ENCODE peak calls at places on chromosomes 12 and 14, in seven cellular contexts. B is HepG2, M is GM12878, N is GM12891, Y is H1, D is SK-N-SH, L is K562. J is an unnamed sample.

GRCh38 chr14:93008381-93008780 is 85.4 kb downstream of the CHGA start:
- DNase-seq in M (no peak), Y (no peak), N (no peak), D (peak), L (no peak), B (no peak), J (no peak)

GRCh38 chr14:100839573-100840175 is 13.8 kb downstream of the MEG3 start:
- DNase-seq in L (no peak), B (no peak), D (peak), M (no peak), N (no peak), Y (no peak), J (no peak)

GRCh38 chr12:67659296-67659695 is 10.8 kb downstream of the DYRK2 start:
- DNase-seq in M (no peak), Y (no peak), N (no peak), D (no peak), L (no peak), B (no peak), J (no peak)

GRCh38 chr12:34294137-34294536 is 271.8 kb downstream of the ALG10 start:
- DNase-seq in D (no peak), N (no peak), B (no peak), Y (no peak), L (no peak), M (no peak), J (no peak)

GRCh38 chr12:54412786-54413185 is 6.3 kb downstream of the ITGA5 start:
- DNase-seq in Y (peak), L (no peak), D (no peak), M (no peak), B (no peak), N (no peak), J (no peak)

GRCh38 chr14:55277972-55278740 is 6.9 kb downstream of the FBXO34 start:
- DNase-seq in N (peak), Y (no peak), L (no peak), D (no peak), B (no peak), M (no peak), J (peak)

GRCh38 chr12:5123921-5124320 is 80.2 kb downstream of the KCNA5 start:
- DNase-seq in L (no peak), Y (no peak), M (no peak), N (no peak), B (no peak), D (no peak), J (no peak)

GRCh38 chr14:106518054-106518943 is 991.9 kb downstream of the TMEM121 start:
- DNase-seq in N (peak), L (peak), D (peak), Y (no peak), M (no peak), B (no peak), J (no peak)

GRCh38 chr12:41014643-41015020 is 173.5 kb upstream of the PDZRN4 start:
- DNase-seq in Y (no peak), M (no peak), B (no peak), D (no peak), L (no peak), N (no peak), J (no peak)

GRCh38 chr14:99872786-99873440 is 79.7 kb downstream of the EML1 start:
- DNase-seq in B (no peak), L (no peak), D (peak), N (no peak), Y (peak), M (no peak), J (no peak)

GRCh38 chr12:6222009-6222702 is 22.0 kb downstream of the CD9 start:
- DNase-seq in Y (no peak), N (no peak), D (no peak), B (peak), M (no peak), L (no peak), J (no peak)

GRCh38 chr14:92582706-92583452 is 69.3 kb downstream of the RIN3 start:
- DNase-seq in D (no peak), L (no peak), Y (no peak), B (no peak), N (no peak), M (peak), J (peak)

GRCh38 chr14:32986791-32987545 is 48.3 kb downstream of the NPAS3 start:
- DNase-seq in M (no peak), D (no peak), L (no peak), N (no peak), B (no peak), Y (no peak), J (no peak)

GRCh38 chr12:18868673-18869072 is 130.8 kb downstream of the CAPZA3 start:
- DNase-seq in M (no peak), D (no peak), N (no peak), L (no peak), Y (no peak), B (no peak), J (no peak)

GRCh38 chr12:78447373-78447772 is 417.2 kb upstream of the SYT1 start:
- DNase-seq in D (no peak), M (no peak), B (no peak), L (no peak), Y (no peak), N (no peak), J (no peak)

GRCh38 chr12:76238688-76239087 is 109.5 kb downstream of the BBS10 start:
- DNase-seq in D (no peak), L (no peak), N (no peak), M (no peak), B (no peak), Y (peak), J (no peak)

GRCh38 chr12:49298160-49298559 is 3.2 kb downstream of the PRPH start:
- DNase-seq in Y (no peak), L (no peak), D (peak), B (no peak), M (no peak), N (no peak), J (no peak)

GRCh38 chr14:51638071-51638944 is 13.4 kb upstream of the FRMD6 start:
- DNase-seq in D (no peak), N (no peak), L (no peak), B (peak), M (no peak), Y (peak), J (no peak)

GRCh38 chr12:15116073-15116472 is 105.1 kb downstream of the RERG start:
- DNase-seq in M (no peak), B (no peak), N (no peak), Y (no peak), L (no peak), D (no peak), J (no peak)

GRCh38 chr12:55972045-55972843 is 1.6 kb upstream of the RAB5B start:
- DNase-seq in N (no peak), M (no peak), B (peak), D (no peak), Y (no peak), L (peak), J (no peak)

GRCh38 chr14:100688051-100688450 is 38.6 kb upstream of the DLK1 start:
- DNase-seq in M (no peak), Y (no peak), D (no peak), N (no peak), L (no peak), B (no peak), J (no peak)

GRCh38 chr14:86654558-86655184 is 1124.7 kb downstream of the FLRT2 start:
- DNase-seq in M (no peak), N (no peak), L (peak), D (peak), B (peak), Y (peak), J (no peak)

GRCh38 chr12:62435337-62436163 is 31.1 kb upstream of the MON2 start:
- DNase-seq in N (peak), D (peak), B (peak), L (peak), Y (peak), M (no peak), J (peak)

GRCh38 chr12:107442593-107442992 is 243.0 kb upstream of the PWP1 start:
- DNase-seq in M (no peak), D (no peak), N (no peak), L (no peak), Y (no peak), B (no peak), J (no peak)

GRCh38 chr12:38771871-38772270 is 133.5 kb downstream of the CPNE8 start:
- DNase-seq in Y (no peak), B (no peak), D (no peak), L (no peak), N (no peak), M (peak), J (no peak)

GRCh38 chr14:103887557-103888115 is 40.3 kb upstream of the PPP1R13B start:
- DNase-seq in D (no peak), Y (no peak), B (no peak), M (no peak), N (no peak), L (no peak), J (no peak)

GRCh38 chr14:78950654-78951053 is 780.5 kb downstream of the NRXN3 start:
- DNase-seq in N (no peak), M (no peak), L (no peak), B (no peak), D (no peak), Y (no peak), J (no peak)

GRCh38 chr12:132418393-132418925 is 71.5 kb upstream of the FBRSL1 start:
- DNase-seq in N (no peak), Y (no peak), L (no peak), B (no peak), M (no peak), D (no peak), J (no peak)

GRCh38 chr12:116380066-116380465 is 102.6 kb upstream of the MED13L start:
- DNase-seq in M (no peak), Y (no peak), B (no peak), D (no peak), N (no peak), L (no peak), J (no peak)

GRCh38 chr14:84254205-84254788 is 1275.6 kb upstream of the FLRT2 start:
- DNase-seq in L (no peak), D (no peak), M (no peak), Y (no peak), N (no peak), B (no peak), J (no peak)

GRCh38 chr14:100732766-100733100 is 6.0 kb downstream of the DLK1 start:
- DNase-seq in D (no peak), Y (no peak), M (no peak), L (no peak), B (no peak), N (no peak), J (no peak)

GRCh38 chr12:109892748-109893147 is 7.3 kb upstream of the TCHP start:
- DNase-seq in N (no peak), L (no peak), Y (no peak), B (no peak), D (no peak), M (peak), J (no peak)

GRCh38 chr14:104604461-104605449 is at the start of gene TMEM179:
- DNase-seq in M (no peak), Y (peak), B (peak), D (peak), L (peak), N (peak), J (peak)

GRCh38 chr12:5428332-5429221 is 3.3 kb upstream of the NTF3 start:
- DNase-seq in N (no peak), B (no peak), D (peak), M (no peak), Y (peak), L (peak), J (no peak)

GRCh38 chr14:29098625-29099024 is 332.0 kb downstream of the FOXG1 start:
- DNase-seq in Y (no peak), N (no peak), L (no peak), M (no peak), B (no peak), D (no peak), J (no peak)

GRCh38 chr12:123250471-123251383 is 17.5 kb downstream of the MTRFR start:
- DNase-seq in Y (no peak), M (no peak), B (peak), L (peak), D (no peak), N (no peak), J (no peak)

GRCh38 chr12:96183734-96184370 is 10.3 kb upstream of the ELK3 start:
- DNase-seq in Y (no peak), D (no peak), B (no peak), N (no peak), L (peak), M (no peak), J (no peak)

GRCh38 chr12:96185914-96186313 is 8.3 kb upstream of the ELK3 start:
- DNase-seq in L (no peak), D (no peak), M (no peak), B (no peak), N (no peak), Y (no peak), J (no peak)

GRCh38 chr12:96189781-96190180 is 4.4 kb upstream of the ELK3 start:
- DNase-seq in B (no peak), M (no peak), L (no peak), N (no peak), D (no peak), Y (no peak), J (no peak)

GRCh38 chr12:96187675-96188355 is 6.4 kb upstream of the ELK3 start:
- DNase-seq in N (no peak), L (no peak), Y (no peak), D (no peak), B (no peak), M (no peak), J (no peak)

GRCh38 chr12:96186902-96187301 is 7.3 kb upstream of the ELK3 start:
- DNase-seq in L (no peak), N (no peak), D (no peak), Y (no peak), M (no peak), B (no peak), J (no peak)
- TF ChIP-seq TAF1 in L (no peak), N (no peak), D (no peak), Y (no peak), M (no peak), B (no peak), J (no peak)

DNA sequence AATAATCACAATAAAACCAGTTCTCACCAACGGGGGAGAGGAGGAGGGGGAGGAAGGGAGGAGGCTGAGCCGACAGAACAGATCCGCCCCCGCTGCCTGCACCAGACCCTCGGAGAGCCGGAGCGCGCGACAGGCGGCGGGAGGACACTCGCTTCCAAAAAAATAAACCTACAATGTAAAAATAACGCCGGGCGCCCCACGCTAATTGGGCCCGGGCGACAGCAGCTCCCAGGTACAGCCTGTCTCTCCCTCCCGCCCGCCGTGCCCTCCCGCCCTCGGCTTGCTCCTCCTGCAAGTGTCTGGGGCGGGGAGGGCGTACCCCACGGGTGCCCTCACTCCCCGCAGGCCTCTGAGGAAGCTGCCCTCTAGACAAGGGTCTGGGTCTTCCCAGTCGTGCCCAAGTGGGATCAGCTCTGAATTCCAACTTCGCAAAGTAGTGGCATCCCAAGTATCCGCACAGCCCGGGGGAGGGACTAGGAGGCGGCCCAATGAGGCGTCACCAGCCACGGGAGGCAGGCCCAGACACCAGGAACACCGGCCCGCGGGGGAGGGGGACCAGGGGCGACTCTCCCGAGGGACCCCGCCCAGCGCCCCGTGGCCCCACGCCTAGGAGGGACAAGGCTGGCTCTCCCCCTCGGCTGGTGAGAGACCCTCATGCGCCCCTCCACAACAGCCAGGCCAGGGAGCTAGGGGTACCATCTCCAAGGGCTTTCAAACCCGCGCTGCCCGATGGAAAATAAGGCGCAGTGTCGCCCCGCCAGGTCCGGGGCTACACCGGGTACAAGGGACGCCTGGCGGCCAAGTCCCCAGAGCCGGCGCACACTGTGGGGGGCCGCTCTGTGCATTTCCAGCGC is 1.0 kb downstream of the NCOR2 start:
- DNase-seq in B (peak), N (peak), L (peak), Y (peak), D (peak), M (no peak), J (peak)
- TF ChIP-seq TAF1 in B (no peak), N (no peak), L (no peak), Y (peak), D (peak), M (no peak), J (no peak)

DNA sequence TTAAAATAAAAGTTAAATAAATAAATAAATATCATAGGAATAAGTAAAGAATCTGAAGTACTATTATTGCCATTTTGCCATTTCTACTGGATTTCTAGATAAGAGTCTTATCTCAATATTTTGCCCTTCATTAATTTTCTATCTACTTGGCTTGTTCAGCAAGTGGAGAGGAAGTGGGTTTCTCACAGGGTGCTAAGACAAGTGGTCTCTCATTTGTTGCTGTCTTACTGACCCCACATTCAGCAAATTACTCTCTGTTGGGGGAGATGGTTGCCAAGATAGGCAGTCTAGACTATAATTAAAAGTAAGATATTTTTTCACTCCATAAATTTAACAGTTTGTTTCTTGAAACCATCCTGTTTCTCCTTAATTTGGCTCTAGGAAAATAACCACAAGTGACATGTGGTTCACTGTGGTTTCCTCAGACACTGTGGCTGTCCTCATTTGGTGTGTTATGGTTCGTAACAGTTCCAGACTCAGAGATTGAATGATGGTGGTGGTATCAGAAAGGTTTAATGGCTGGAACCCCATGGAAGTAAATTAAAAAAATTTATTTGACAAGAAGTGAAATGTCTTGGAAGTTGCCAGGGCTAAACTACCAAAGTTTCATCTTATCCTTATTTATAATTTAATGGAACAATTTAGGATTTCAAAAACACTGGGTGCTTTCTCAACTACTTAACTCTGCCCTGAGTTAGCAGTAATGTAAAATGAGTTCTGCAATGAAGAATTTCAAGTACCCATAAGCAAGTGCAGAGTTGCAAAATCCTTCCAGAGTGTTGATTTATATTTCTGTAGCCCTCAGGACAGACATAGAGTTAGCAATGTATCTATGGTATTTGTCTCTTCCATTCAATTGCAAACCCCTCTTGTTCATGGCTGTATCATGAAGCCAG is 214.8 kb downstream of the MSRB3 start:
- DNase-seq in B (no peak), M (no peak), L (no peak), N (no peak), D (no peak), Y (no peak), J (no peak)
- TF ChIP-seq TAF1 in B (no peak), M (no peak), L (no peak), N (no peak), D (no peak), Y (no peak), J (no peak)

GRCh38 chr12:25496098-25496587 is 56.9 kb downstream of the LMNTD1 start:
- DNase-seq in B (no peak), Y (no peak), L (no peak), M (no peak), D (no peak), N (no peak), J (no peak)

GRCh38 chr12:25493682-25494081 is 59.4 kb downstream of the LMNTD1 start:
- DNase-seq in Y (no peak), N (no peak), L (no peak), B (no peak), M (no peak), D (no peak), J (no peak)

GRCh38 chr12:25500651-25501050 is 52.4 kb downstream of the LMNTD1 start:
- DNase-seq in N (no peak), L (no peak), Y (no peak), M (no peak), D (no peak), B (no peak), J (no peak)

GRCh38 chr12:25495336-25496097 is 57.6 kb downstream of the LMNTD1 start:
- DNase-seq in L (no peak), B (peak), N (no peak), M (no peak), D (no peak), Y (no peak), J (no peak)

DNA sequence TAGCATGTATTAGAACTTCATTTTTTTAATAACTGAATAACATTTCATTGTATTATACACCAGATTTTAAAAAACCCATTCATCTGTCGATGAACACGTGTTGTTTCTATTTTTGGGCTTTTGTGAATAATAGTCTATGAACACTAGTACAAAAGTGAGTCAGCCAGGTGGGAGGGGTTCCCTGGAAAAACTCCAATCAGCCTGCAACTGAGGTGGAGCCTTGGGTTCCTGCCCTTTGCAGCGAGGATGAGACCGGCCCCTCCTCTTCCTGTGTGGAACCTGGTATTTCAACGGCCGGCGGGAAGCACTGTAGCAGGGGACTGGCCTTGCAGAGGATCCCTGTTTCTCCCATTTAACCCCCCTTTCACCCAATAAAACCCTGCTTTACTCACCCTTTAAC is 56.1 kb downstream of the LMNTD1 start:
- DNase-seq in M (no peak), N (no peak), B (no peak), Y (no peak), L (peak), D (no peak), J (no peak)
- TF ChIP-seq TAF1 in M (no peak), N (no peak), B (no peak), Y (no peak), L (no peak), D (no peak), J (no peak)

GRCh38 chr12:105166736-105167135 is 59.2 kb downstream of the WASHC4 start:
- DNase-seq in Y (no peak), D (no peak), L (no peak), M (no peak), N (no peak), B (no peak), J (no peak)
- TF ChIP-seq TAF1 in Y (no peak), D (no peak), L (no peak), M (no peak), N (no peak), B (no peak), J (no peak)

GRCh38 chr12:25063873-25064598 is 115.1 kb upstream of the BCAT1 start:
- DNase-seq in N (no peak), D (no peak), M (no peak), B (no peak), L (no peak), Y (no peak), J (no peak)

GRCh38 chr12:25069221-25069620 is 120.3 kb upstream of the BCAT1 start:
- DNase-seq in D (no peak), B (no peak), Y (no peak), N (no peak), M (no peak), L (no peak), J (no peak)

DNA sequence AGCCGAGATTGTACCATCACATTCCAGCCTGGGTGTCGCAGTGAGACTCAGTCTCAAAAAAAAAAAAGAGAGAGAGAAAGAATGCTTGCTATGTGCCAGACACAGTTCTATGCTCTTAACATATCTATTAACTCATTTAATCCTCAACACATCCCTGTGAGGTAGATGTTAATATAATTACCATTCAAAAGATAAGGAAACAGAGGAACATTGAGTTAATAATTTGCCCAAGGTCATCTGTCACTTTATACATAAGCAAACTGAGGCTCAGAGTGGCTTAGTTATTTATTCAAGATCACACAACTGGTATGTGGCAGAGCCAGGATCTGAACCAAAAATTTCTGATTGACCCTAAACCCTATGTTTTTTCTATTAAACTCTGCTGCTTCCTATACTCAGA is 116.1 kb upstream of the BCAT1 start:
- DNase-seq in N (no peak), Y (no peak), L (no peak), M (no peak), B (no peak), D (no peak), J (no peak)
- TF ChIP-seq TAF1 in N (no peak), Y (no peak), L (no peak), M (no peak), B (no peak), D (no peak), J (no peak)

J was measured in GM12892.